ENCODE peak calls at places on chromosomes 5 and 9, in six cellular contexts. B is GM12878, H is HCT116, N is heart left ventricle, I is ovary, E is sigmoid colon. K is an unnamed sample.

GRCh38 chr5:72126796-72127195 is 19.5 kb downstream of the MAP1B start:
- DNase-seq in N (no peak), I (no peak), B (no peak), H (no peak), E (no peak), K (no peak)

GRCh38 chr9:138010274-138010800 is 132.8 kb downstream of the CACNA1B start:
- DNase-seq in H (no peak), B (no peak), I (no peak), E (no peak), N (no peak), K (no peak)

GRCh38 chr5:78563621-78564020 is 85.0 kb downstream of the LHFPL2 start:
- DNase-seq in H (no peak), E (no peak), N (no peak), I (no peak), B (no peak), K (no peak)

GRCh38 chr5:124061663-124062062 is 549.7 kb downstream of the CSNK1G3 start:
- DNase-seq in E (peak; percentile 67), I (peak; percentile 14), B (no peak), H (no peak), N (no peak), K (no peak)

GRCh38 chr9:75855509-75855908 is 35.0 kb upstream of the PCSK5 start:
- DNase-seq in N (no peak), B (no peak), H (peak; percentile 18), E (no peak), I (peak; percentile 10), K (no peak)

GRCh38 chr9:76321185-76321828 is 72.9 kb downstream of the RFK start:
- DNase-seq in E (no peak), B (no peak), N (no peak), H (no peak), I (no peak), K (peak; percentile 93)

GRCh38 chr9:136354592-136355085 is 8.9 kb downstream of the DNLZ start:
- DNase-seq in H (no peak), I (peak; percentile 50), B (no peak), N (peak; percentile 87), E (peak; percentile 84), K (peak; percentile 98)

GRCh38 chr5:154312571-154312970 is 122.0 kb downstream of the GALNT10 start:
- DNase-seq in B (no peak), E (no peak), N (no peak), H (no peak), I (no peak), K (no peak)

GRCh38 chr5:9714187-9714586 is 84.0 kb upstream of the TAS2R1 start:
- DNase-seq in I (no peak), N (no peak), E (no peak), H (no peak), B (no peak), K (no peak)

GRCh38 chr9:136335296-136336155 is 8.2 kb downstream of the GPSM1 start:
- DNase-seq in N (no peak), B (no peak), H (no peak), I (no peak), E (no peak), K (no peak)

GRCh38 chr9:77455312-77455927 is 192.7 kb downstream of the GNA14 start:
- DNase-seq in N (no peak), B (no peak), E (no peak), I (no peak), H (peak; percentile 56), K (peak; percentile 52)

GRCh38 chr5:65262590-65263189 is 219.0 kb downstream of the ADAMTS6 start:
- DNase-seq in B (no peak), E (no peak), N (peak; percentile 34), I (peak; percentile 11), H (no peak), K (peak; percentile 0)

DNA sequence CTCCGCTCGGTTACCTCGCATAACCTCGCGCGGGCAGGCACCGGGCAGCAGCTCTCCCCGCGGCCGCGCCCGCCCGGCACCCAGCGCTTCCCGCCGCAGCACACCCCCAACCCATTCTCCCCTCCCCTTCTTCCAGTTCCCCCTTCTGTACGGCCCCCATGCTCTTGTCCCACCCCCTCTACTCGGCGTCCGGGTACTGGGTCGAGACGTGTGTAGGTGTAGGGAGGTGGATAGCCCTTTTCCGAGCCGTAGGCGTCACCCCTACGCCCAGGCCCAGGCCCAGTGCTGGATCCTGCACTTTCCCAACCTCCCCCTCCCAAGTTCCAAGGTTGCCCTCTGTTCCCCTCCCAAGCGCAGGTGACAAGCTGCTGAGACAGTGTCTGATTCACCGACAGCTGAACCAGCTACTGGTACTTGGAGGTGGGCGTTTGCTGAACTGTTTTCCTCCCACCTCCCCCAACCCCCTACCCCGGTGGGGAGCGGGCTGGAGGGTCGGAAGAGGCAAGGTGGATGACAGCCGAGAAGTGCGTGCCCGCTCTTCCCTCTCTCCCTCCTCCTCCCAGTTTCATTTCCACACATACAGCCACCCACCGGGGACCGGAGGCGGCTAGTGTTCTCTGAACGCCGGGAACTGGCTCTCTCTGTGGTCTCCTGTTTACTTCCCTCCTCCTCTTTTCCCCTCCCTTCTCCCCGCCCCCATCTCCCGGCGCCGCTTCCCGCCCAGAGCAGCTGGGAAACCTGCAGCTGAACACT is 6.0 kb upstream of the KLF9 start:
- DNase-seq in E (peak; percentile 99), I (peak; percentile 97), H (peak; percentile 42), B (no peak), N (peak; percentile 96), K (peak; percentile 85)
- TF ChIP-seq POLR2A in E (peak; percentile 87), I (peak; percentile 79), H (no peak), B (peak; percentile 28), N (no peak), K (peak; percentile 44)

GRCh38 chr5:180818275-180818674 is 15.7 kb upstream of the MGAT1 start:
- DNase-seq in E (peak; percentile 44), N (no peak), B (no peak), H (no peak), I (no peak), K (no peak)

GRCh38 chr5:180821538-180821937 is 18.9 kb upstream of the MGAT1 start:
- DNase-seq in N (no peak), H (no peak), B (no peak), E (no peak), I (no peak), K (no peak)

GRCh38 chr5:180818942-180819341 is 16.3 kb upstream of the MGAT1 start:
- DNase-seq in I (no peak), H (no peak), E (no peak), B (no peak), N (no peak), K (no peak)

GRCh38 chr5:180823346-180823745 is 20.7 kb upstream of the MGAT1 start:
- DNase-seq in I (no peak), N (no peak), B (no peak), H (no peak), E (no peak), K (no peak)

GRCh38 chr5:180820788-180821321 is 18.2 kb upstream of the MGAT1 start:
- DNase-seq in H (no peak), B (no peak), E (no peak), I (no peak), N (no peak), K (no peak)
- TF ChIP-seq POLR2A in H (no peak), B (no peak), E (no peak), I (no peak), N (no peak), K (no peak)

DNA sequence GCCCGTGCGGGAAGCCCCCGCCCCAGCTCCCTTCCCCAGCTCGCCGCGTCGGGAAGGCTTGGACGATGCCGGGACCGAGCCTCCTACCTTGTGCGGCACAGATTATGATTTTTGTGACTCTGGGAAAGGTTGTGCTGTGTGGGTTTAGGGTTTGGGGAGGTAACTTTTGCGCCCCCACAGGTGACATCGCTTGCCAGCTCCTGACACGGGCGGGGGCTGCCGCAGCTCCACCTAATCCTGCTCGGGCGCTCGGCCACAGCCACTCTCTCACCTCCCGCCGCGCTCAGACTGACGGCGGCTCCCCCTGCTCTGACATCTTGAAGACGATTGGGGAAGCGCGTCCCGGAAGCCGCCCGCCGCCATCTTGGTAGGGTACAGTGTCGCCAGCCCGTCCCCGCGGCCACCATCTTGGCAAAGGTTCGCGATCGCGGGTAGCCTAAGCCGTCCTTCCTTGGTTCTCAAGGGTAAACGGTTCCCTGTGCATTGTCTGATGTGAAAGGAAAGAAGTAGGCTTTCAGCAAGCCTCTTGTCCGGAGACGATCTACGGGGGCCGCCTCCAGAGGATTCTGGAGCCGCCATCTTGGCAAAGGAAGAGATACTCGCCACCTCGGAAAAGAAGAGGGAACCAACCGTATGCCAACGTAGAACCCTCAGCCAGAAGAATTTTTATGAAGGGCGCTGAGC is 1.7 kb upstream of the NR3C1 start:
- DNase-seq in N (peak; percentile 93), H (no peak), E (peak; percentile 92), B (no peak), I (peak; percentile 83), K (peak; percentile 53)
- TF ChIP-seq POLR2A in N (no peak), H (no peak), E (peak; percentile 12), B (peak; percentile 96), I (peak; percentile 23), K (peak; percentile 79)

GRCh38 chr5:14489643-14490042 is 91.9 kb upstream of the OTULINL start:
- DNase-seq in E (no peak), B (no peak), H (no peak), N (no peak), I (no peak), K (no peak)

GRCh38 chr5:14491505-14491904 is 90.1 kb upstream of the OTULINL start:
- DNase-seq in I (no peak), B (no peak), E (no peak), N (peak; percentile 55), H (no peak), K (no peak)

GRCh38 chr5:14488697-14489096 is 92.9 kb upstream of the OTULINL start:
- DNase-seq in B (no peak), I (no peak), N (no peak), H (no peak), E (no peak), K (no peak)

GRCh38 chr5:14491015-14491414 is 90.6 kb upstream of the OTULINL start:
- DNase-seq in N (peak; percentile 76), H (no peak), B (no peak), E (no peak), I (no peak), K (no peak)

DNA sequence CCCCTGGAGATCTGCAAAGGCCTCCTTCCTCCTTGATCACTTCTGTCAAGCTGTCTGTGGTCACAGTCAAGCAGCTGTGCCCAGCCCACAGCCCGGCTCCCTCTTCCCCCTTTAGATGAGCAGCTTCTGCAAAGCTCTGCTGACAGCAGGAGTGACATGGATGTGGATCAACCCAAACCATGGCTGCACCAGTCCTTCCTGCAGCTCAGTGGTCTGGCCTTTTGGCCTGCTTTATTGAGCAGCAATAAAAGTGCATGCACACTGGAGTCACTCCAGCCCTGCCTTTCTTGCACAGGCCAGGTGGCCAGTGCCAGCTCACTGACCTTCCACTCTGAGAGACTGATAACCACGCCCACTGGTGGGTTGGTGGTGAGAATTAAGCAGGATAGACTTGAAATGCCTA is 91.3 kb upstream of the OTULINL start:
- DNase-seq in I (no peak), N (peak; percentile 58), E (no peak), H (no peak), B (no peak), K (no peak)
- TF ChIP-seq POLR2A in I (no peak), N (no peak), E (no peak), H (no peak), B (no peak), K (no peak)

GRCh38 chr9:22201256-22201655 is 192.2 kb upstream of the CDKN2B start:
- DNase-seq in I (no peak), H (no peak), N (no peak), E (no peak), B (no peak), K (no peak)
- TF ChIP-seq POLR2A in I (no peak), H (no peak), N (no peak), E (no peak), B (no peak), K (no peak)

K was measured in H54.